ENCODE peak calls at places on chromosomes 4 and X, in five cellular contexts. T, Q, L, M and P are unnamed samples.

GRCh38 chrX:154348114-154348531 is 26.3 kb downstream of the FLNA start:
- DNase-seq in T (no peak), Q (no peak), L (peak; percentile 44), M (peak; percentile 79), P (no peak)

GRCh38 chr4:163448541-163449203 is 24.9 kb downstream of the TKTL2 start:
- DNase-seq in T (no peak), Q (no peak), L (no peak), M (no peak), P (no peak)

GRCh38 chr4:99324978-99325377 is 3.8 kb upstream of the ADH1B start:
- DNase-seq in T (peak; percentile 73), Q (no peak), L (no peak), M (peak; percentile 94), P (no peak)

GRCh38 chr4:1604706-1605205 is 79.4 kb downstream of the FAM53A start:
- DNase-seq in T (no peak), Q (no peak), L (no peak), M (peak; percentile 52), P (no peak)

GRCh38 chrX:47568656-47569295 is 7.8 kb downstream of the ARAF start:
- DNase-seq in T (no peak), Q (no peak), L (peak; percentile 48), M (no peak), P (peak; percentile 51)

GRCh38 chr4:117137143-117137542 is 51.8 kb upstream of the TRAM1L1 start:
- DNase-seq in T (no peak), Q (no peak), L (peak; percentile 9), M (no peak), P (no peak)

GRCh38 chrX:151019837-151020236 is 36.7 kb downstream of the HMGB3 start:
- DNase-seq in T (no peak), Q (peak; percentile 18), L (no peak), M (no peak), P (no peak)

GRCh38 chr4:6641971-6642320 is 1.5 kb downstream of the MRFAP1 start:
- DNase-seq in T (no peak), Q (no peak), L (no peak), M (no peak), P (no peak)

GRCh38 chr4:12122316-12122715 is 693.6 kb upstream of the HS3ST1 start:
- DNase-seq in T (no peak), Q (no peak), L (no peak), M (no peak), P (no peak)

GRCh38 chrX:50691820-50692219 is 122.2 kb downstream of the SHROOM4 start:
- DNase-seq in T (peak; percentile 14), Q (no peak), L (peak; percentile 44), M (no peak), P (peak; percentile 48)

GRCh38 chrX:70038515-70038914 is 11.2 kb downstream of the AWAT2 start:
- DNase-seq in T (no peak), Q (no peak), L (no peak), M (no peak), P (no peak)

GRCh38 chrX:148691456-148691855 is 191.0 kb downstream of the AFF2 start:
- DNase-seq in T (no peak), Q (no peak), L (no peak), M (no peak), P (no peak)

GRCh38 chr4:86942185-86942666 is 7.4 kb downstream of the AFF1 start:
- DNase-seq in T (no peak), Q (no peak), L (no peak), M (no peak), P (no peak)

GRCh38 chr4:105845559-105845958 is 49.7 kb upstream of the NPNT start:
- DNase-seq in T (no peak), Q (no peak), L (no peak), M (no peak), P (no peak)

GRCh38 chrX:44308869-44309268 is 34.6 kb downstream of the EFHC2 start:
- DNase-seq in T (no peak), Q (no peak), L (no peak), M (no peak), P (no peak)

GRCh38 chr4:173264245-173264959 is 69.8 kb downstream of the HMGB2 start:
- DNase-seq in T (peak; percentile 72), Q (no peak), L (no peak), M (peak; percentile 69), P (peak; percentile 66)

GRCh38 chrX:130184857-130185256 is 13.1 kb downstream of the RAB33A start:
- DNase-seq in T (no peak), Q (no peak), L (no peak), M (no peak), P (no peak)

GRCh38 chr4:75557696-75558095 is 1.8 kb downstream of the ODAPH start:
- DNase-seq in T (no peak), Q (no peak), L (no peak), M (no peak), P (no peak)

GRCh38 chr4:137274404-137274803 is 257.9 kb downstream of the PCDH18 start:
- DNase-seq in T (no peak), Q (no peak), L (no peak), M (no peak), P (no peak)

GRCh38 chrX:139972629-139973257 is 7.4 kb upstream of the CXorf66 start:
- DNase-seq in T (no peak), Q (no peak), L (no peak), M (no peak), P (no peak)

GRCh38 chrX:49073641-49074575 is at the start of gene PRAF2:
- DNase-seq in T (peak; percentile 95), Q (peak; percentile 61), L (peak; percentile 93), M (peak; percentile 97), P (peak; percentile 94)

GRCh38 chr4:140937866-140938265 is 181.7 kb upstream of the TBC1D9 start:
- DNase-seq in T (no peak), Q (peak; percentile 83), L (peak; percentile 26), M (no peak), P (no peak)

GRCh38 chr4:147924604-147925412 is 192.9 kb downstream of the ARHGAP10 start:
- DNase-seq in T (peak; percentile 47), Q (no peak), L (peak; percentile 30), M (no peak), P (no peak)

GRCh38 chr4:10107111-10108091 is 9.2 kb downstream of the WDR1 start:
- DNase-seq in T (no peak), Q (no peak), L (no peak), M (peak; percentile 71), P (no peak)

GRCh38 chr4:42216569-42216968 is 64.1 kb upstream of the BEND4 start:
- DNase-seq in T (no peak), Q (no peak), L (no peak), M (no peak), P (no peak)

GRCh38 chr4:96164814-96165351 is 325.0 kb downstream of the PDHA2 start:
- DNase-seq in T (no peak), Q (peak; percentile 55), L (no peak), M (no peak), P (no peak)

GRCh38 chr4:11746734-11747133 is 318.0 kb upstream of the HS3ST1 start:
- DNase-seq in T (no peak), Q (no peak), L (no peak), M (no peak), P (no peak)

GRCh38 chr4:15725608-15726007 is 22.7 kb downstream of the BST1 start:
- DNase-seq in T (no peak), Q (no peak), L (no peak), M (no peak), P (no peak)

GRCh38 chr4:145298885-145299284 is 118.5 kb upstream of the OTUD4 start:
- DNase-seq in T (no peak), Q (no peak), L (no peak), M (no peak), P (peak; percentile 54)
- H3K4me3 ChIP-seq in T (no peak overlapping the region), Q (no peak overlapping the region), L (no peak overlapping the region), M (no peak overlapping the region), P (peak overlapping the region; percentile 18)

GRCh38 chr4:24163314-24163713 is 273.5 kb upstream of the PPARGC1A start:
- DNase-seq in T (no peak), Q (no peak), L (no peak), M (no peak), P (no peak)
- TF ChIP-seq CTCF in T (no peak), Q (no peak), L (no peak), M (no peak), P (no peak)

GRCh38 chrX:38610839-38611238 is 49.5 kb downstream of the TSPAN7 start:
- DNase-seq in T (no peak), Q (no peak), L (no peak), M (no peak), P (no peak)

GRCh38 chrX:38614485-38614884 is 53.1 kb downstream of the TSPAN7 start:
- DNase-seq in T (no peak), Q (no peak), L (no peak), M (no peak), P (no peak)

GRCh38 chrX:38618152-38618551 is 56.8 kb downstream of the TSPAN7 start:
- DNase-seq in T (no peak), Q (no peak), L (no peak), M (no peak), P (peak; percentile 1)

GRCh38 chrX:38616904-38617303 is 55.6 kb downstream of the TSPAN7 start:
- DNase-seq in T (peak; percentile 12), Q (no peak), L (no peak), M (no peak), P (no peak)

GRCh38 chrX:38612281-38612680 is 50.9 kb downstream of the TSPAN7 start:
- DNase-seq in T (no peak), Q (no peak), L (no peak), M (no peak), P (no peak)
- H3K4me3 ChIP-seq in T (no peak overlapping the region), Q (no peak overlapping the region), L (no peak overlapping the region), M (no peak overlapping the region), P (no peak overlapping the region)

GRCh38 chrX:112946227-112946626 is 105.6 kb upstream of the AMOT start:
- DNase-seq in T (no peak), Q (no peak), L (no peak), M (no peak), P (no peak)

GRCh38 chrX:112945796-112946195 is 105.2 kb upstream of the AMOT start:
- DNase-seq in T (no peak), Q (no peak), L (no peak), M (no peak), P (no peak)

GRCh38 chrX:112941209-112941788 is 100.7 kb upstream of the AMOT start:
- DNase-seq in T (no peak), Q (no peak), L (peak; percentile 0), M (no peak), P (peak; percentile 14)
- TF ChIP-seq CTCF in T (no peak), Q (no peak), L (no peak), M (no peak), P (peak; percentile 15)

DNA sequence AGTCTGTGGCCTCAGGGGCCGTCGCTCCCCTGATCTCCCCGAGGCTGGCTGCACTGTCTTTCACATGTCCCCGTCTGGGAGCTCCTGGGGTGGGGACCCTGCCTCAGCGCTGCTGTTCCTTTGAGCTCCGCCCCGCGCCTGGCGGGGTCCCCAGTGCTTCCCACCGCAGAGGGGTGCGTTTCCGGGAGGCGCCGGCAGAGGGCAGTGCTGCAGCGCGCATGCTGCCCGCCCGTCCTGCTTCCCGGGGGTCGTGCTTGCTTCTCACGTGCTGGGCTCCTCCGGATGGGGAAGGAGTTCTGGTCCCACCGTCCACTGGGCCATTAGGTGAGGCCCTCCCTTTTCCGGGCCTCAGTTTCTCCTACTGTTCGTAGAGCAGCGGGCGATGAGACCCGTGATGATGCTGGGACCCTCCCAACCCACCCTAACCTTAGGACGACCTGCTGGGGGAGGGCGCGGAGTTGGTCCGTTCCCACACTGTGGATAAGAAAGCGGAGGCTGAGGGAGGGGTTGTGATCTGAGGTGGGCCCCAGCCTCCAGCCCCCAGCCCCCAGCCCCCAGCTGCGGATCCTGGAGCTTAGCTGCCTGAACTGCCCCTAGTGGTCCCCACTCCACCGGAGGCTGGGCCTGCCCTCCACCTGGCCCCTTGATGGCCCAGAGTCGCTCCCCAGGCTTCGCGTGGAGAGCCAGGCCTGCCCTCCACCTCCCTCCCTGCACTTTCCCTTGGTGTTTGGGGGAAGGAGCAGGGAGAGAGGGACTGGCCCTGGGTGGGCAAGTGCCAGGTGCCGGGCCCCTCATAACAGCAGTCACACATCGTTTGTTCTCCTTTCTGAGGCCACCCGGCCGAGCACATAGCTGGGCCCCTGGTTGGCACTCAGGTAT is 15.3 kb downstream of the CPZ start:
- DNase-seq in T (peak; percentile 50), Q (no peak), L (no peak), M (no peak), P (peak; percentile 25)
- H3K4me3 ChIP-seq in T (no peak overlapping the region), Q (no peak overlapping the region), L (no peak overlapping the region), M (no peak overlapping the region), P (no peak overlapping the region)